ENCODE peak calls at places on chromosome 15, in nine cellular contexts. One of them, this sample, is unnamed.

GRCh38 chr15:25875551-25875950 is 12.4 kb upstream of the ATP10A start:
- DNase-seq in A549: no peak
- DNase-seq in Peyer's patch: no peak
- DNase-seq in psoas muscle: no peak
- DNase-seq in fibroblast of lung: no peak
- DNase-seq in CD8-positive, alpha-beta memory T cell: no peak
- DNase-seq in heart right ventricle: no peak
- DNase-seq in upper lobe of right lung: no peak
- DNase-seq in cardiac muscle cell: no peak
- DNase-seq in this sample: no peak

GRCh38 chr15:59688383-59688887 is 685 bp downstream of the BNIP2 start:
- DNase-seq in A549: peak
- DNase-seq in Peyer's patch: no peak
- DNase-seq in psoas muscle: no peak
- DNase-seq in fibroblast of lung: peak
- DNase-seq in CD8-positive, alpha-beta memory T cell: peak
- DNase-seq in heart right ventricle: peak
- DNase-seq in upper lobe of right lung: no peak
- DNase-seq in cardiac muscle cell: no peak
- DNase-seq in this sample: no peak

GRCh38 chr15:58040117-58040516 is 25.4 kb downstream of the ALDH1A2 start:
- DNase-seq in A549: no peak
- DNase-seq in Peyer's patch: no peak
- DNase-seq in psoas muscle: no peak
- DNase-seq in fibroblast of lung: no peak
- DNase-seq in CD8-positive, alpha-beta memory T cell: no peak
- DNase-seq in heart right ventricle: no peak
- DNase-seq in upper lobe of right lung: no peak
- DNase-seq in cardiac muscle cell: peak
- DNase-seq in this sample: no peak

GRCh38 chr15:70799667-70800450 is 36.5 kb upstream of the UACA start:
- DNase-seq in A549: no peak
- DNase-seq in Peyer's patch: no peak
- DNase-seq in psoas muscle: no peak
- DNase-seq in fibroblast of lung: peak
- DNase-seq in CD8-positive, alpha-beta memory T cell: no peak
- DNase-seq in heart right ventricle: peak
- DNase-seq in upper lobe of right lung: no peak
- DNase-seq in cardiac muscle cell: peak
- DNase-seq in this sample: no peak

GRCh38 chr15:75729304-75730069 is 16.8 kb upstream of the CSPG4 start:
- DNase-seq in A549: no peak
- DNase-seq in Peyer's patch: peak
- DNase-seq in psoas muscle: no peak
- DNase-seq in fibroblast of lung: no peak
- DNase-seq in CD8-positive, alpha-beta memory T cell: no peak
- DNase-seq in heart right ventricle: no peak
- DNase-seq in upper lobe of right lung: peak
- DNase-seq in cardiac muscle cell: no peak
- DNase-seq in this sample: no peak

GRCh38 chr15:36133686-36134085 is 445.7 kb upstream of the CDIN1 start:
- DNase-seq in A549: no peak
- DNase-seq in Peyer's patch: no peak
- DNase-seq in psoas muscle: no peak
- DNase-seq in fibroblast of lung: no peak
- DNase-seq in CD8-positive, alpha-beta memory T cell: no peak
- DNase-seq in heart right ventricle: no peak
- DNase-seq in upper lobe of right lung: no peak
- DNase-seq in cardiac muscle cell: no peak
- DNase-seq in this sample: no peak

GRCh38 chr15:52392008-52392687 is 96.5 kb upstream of the MYO5C start:
- DNase-seq in A549: no peak
- DNase-seq in Peyer's patch: no peak
- DNase-seq in psoas muscle: no peak
- DNase-seq in fibroblast of lung: peak
- DNase-seq in CD8-positive, alpha-beta memory T cell: no peak
- DNase-seq in heart right ventricle: no peak
- DNase-seq in upper lobe of right lung: no peak
- DNase-seq in cardiac muscle cell: no peak
- DNase-seq in this sample: no peak

GRCh38 chr15:36661042-36661441 is 81.6 kb downstream of the CDIN1 start:
- DNase-seq in A549: no peak
- DNase-seq in Peyer's patch: no peak
- DNase-seq in psoas muscle: no peak
- DNase-seq in fibroblast of lung: no peak
- DNase-seq in CD8-positive, alpha-beta memory T cell: no peak
- DNase-seq in heart right ventricle: no peak
- DNase-seq in upper lobe of right lung: no peak
- DNase-seq in cardiac muscle cell: no peak
- DNase-seq in this sample: no peak

GRCh38 chr15:78069052-78069414 is 8.5 kb downstream of the TBC1D2B start:
- DNase-seq in A549: no peak
- DNase-seq in Peyer's patch: no peak
- DNase-seq in psoas muscle: no peak
- DNase-seq in fibroblast of lung: no peak
- DNase-seq in CD8-positive, alpha-beta memory T cell: no peak
- DNase-seq in heart right ventricle: no peak
- DNase-seq in upper lobe of right lung: peak
- DNase-seq in cardiac muscle cell: no peak
- DNase-seq in this sample: no peak

GRCh38 chr15:85607842-85608241 is 186.9 kb downstream of the KLHL25 start:
- DNase-seq in A549: no peak
- DNase-seq in Peyer's patch: no peak
- DNase-seq in psoas muscle: no peak
- DNase-seq in fibroblast of lung: peak
- DNase-seq in CD8-positive, alpha-beta memory T cell: no peak
- DNase-seq in heart right ventricle: peak
- DNase-seq in upper lobe of right lung: no peak
- DNase-seq in cardiac muscle cell: no peak
- DNase-seq in this sample: no peak

GRCh38 chr15:33104276-33104675 is 90.2 kb downstream of the FMN1 start:
- DNase-seq in A549: no peak
- DNase-seq in Peyer's patch: no peak
- DNase-seq in psoas muscle: no peak
- DNase-seq in fibroblast of lung: peak
- DNase-seq in CD8-positive, alpha-beta memory T cell: no peak
- DNase-seq in heart right ventricle: no peak
- DNase-seq in upper lobe of right lung: no peak
- DNase-seq in cardiac muscle cell: no peak
- DNase-seq in this sample: no peak

GRCh38 chr15:100809151-100809550 is 70.5 kb upstream of the ALDH1A3 start:
- DNase-seq in A549: no peak
- DNase-seq in Peyer's patch: no peak
- DNase-seq in psoas muscle: no peak
- DNase-seq in fibroblast of lung: peak
- DNase-seq in CD8-positive, alpha-beta memory T cell: no peak
- DNase-seq in heart right ventricle: no peak
- DNase-seq in upper lobe of right lung: no peak
- DNase-seq in cardiac muscle cell: no peak
- DNase-seq in this sample: no peak

GRCh38 chr15:45187894-45188830 is at the start of gene SHF:
- DNase-seq in A549: peak
- DNase-seq in Peyer's patch: peak
- DNase-seq in psoas muscle: peak
- DNase-seq in fibroblast of lung: peak
- DNase-seq in CD8-positive, alpha-beta memory T cell: peak
- DNase-seq in heart right ventricle: peak
- DNase-seq in upper lobe of right lung: no peak
- DNase-seq in cardiac muscle cell: peak
- DNase-seq in this sample: peak

GRCh38 chr15:60865507-60865906 is 363.6 kb downstream of the RORA start:
- DNase-seq in A549: no peak
- DNase-seq in Peyer's patch: no peak
- DNase-seq in psoas muscle: no peak
- DNase-seq in fibroblast of lung: peak
- DNase-seq in CD8-positive, alpha-beta memory T cell: no peak
- DNase-seq in heart right ventricle: no peak
- DNase-seq in upper lobe of right lung: no peak
- DNase-seq in cardiac muscle cell: no peak
- DNase-seq in this sample: no peak

DNA sequence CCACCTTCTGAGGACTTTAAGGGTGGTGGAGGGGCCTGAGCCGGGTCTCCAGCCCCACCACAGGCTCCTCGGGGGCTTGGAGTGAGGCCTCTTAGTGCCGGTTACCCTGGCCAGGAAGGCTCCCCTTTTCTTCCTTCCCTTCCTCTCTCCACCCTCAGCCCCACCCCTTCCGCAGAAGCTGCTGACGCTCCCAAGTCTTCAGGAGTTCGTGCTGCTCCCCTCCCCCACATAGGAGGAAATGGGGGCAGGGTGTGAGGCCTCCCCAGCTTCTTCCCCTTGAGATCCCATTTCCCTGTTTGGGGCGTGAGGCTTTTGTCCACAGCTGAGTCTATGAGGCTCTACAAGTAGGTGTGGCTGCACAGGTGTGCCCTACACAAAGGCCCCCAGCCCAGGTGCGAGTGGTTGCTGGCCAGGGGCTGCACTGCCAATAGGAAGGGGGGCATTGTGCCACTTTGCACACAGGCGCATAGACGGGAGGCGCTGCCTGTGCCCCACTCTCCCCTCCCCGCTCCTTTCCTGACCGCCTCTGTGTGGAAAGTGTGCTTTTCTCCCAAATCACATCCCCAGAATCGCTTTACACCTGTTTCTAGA is 912 bp upstream of the CALML4 start:
- DNase-seq in A549: no peak
- DNase-seq in Peyer's patch: peak
- DNase-seq in psoas muscle: peak
- DNase-seq in fibroblast of lung: no peak
- DNase-seq in CD8-positive, alpha-beta memory T cell: no peak
- DNase-seq in heart right ventricle: peak
- DNase-seq in upper lobe of right lung: peak
- DNase-seq in cardiac muscle cell: no peak
- DNase-seq in this sample: no peak
- H3K27ac ChIP-seq in A549: no peak
- H3K27ac ChIP-seq in Peyer's patch: peak
- H3K27ac ChIP-seq in psoas muscle: no peak
- H3K27ac ChIP-seq in fibroblast of lung: no peak
- H3K27ac ChIP-seq in CD8-positive, alpha-beta memory T cell: peak
- H3K27ac ChIP-seq in heart right ventricle: peak
- H3K27ac ChIP-seq in upper lobe of right lung: peak
- H3K27ac ChIP-seq in cardiac muscle cell: no peak
- H3K27ac ChIP-seq in this sample: no peak

GRCh38 chr15:50186090-50186489 is 4.1 kb downstream of the SLC27A2 start:
- DNase-seq in A549: no peak
- DNase-seq in Peyer's patch: no peak
- DNase-seq in psoas muscle: no peak
- DNase-seq in fibroblast of lung: no peak
- DNase-seq in CD8-positive, alpha-beta memory T cell: no peak
- DNase-seq in heart right ventricle: no peak
- DNase-seq in upper lobe of right lung: no peak
- DNase-seq in cardiac muscle cell: no peak
- DNase-seq in this sample: no peak

GRCh38 chr15:50189630-50190029 is 7.6 kb downstream of the SLC27A2 start:
- DNase-seq in A549: no peak
- DNase-seq in Peyer's patch: no peak
- DNase-seq in psoas muscle: no peak
- DNase-seq in fibroblast of lung: no peak
- DNase-seq in CD8-positive, alpha-beta memory T cell: no peak
- DNase-seq in heart right ventricle: no peak
- DNase-seq in upper lobe of right lung: no peak
- DNase-seq in cardiac muscle cell: no peak
- DNase-seq in this sample: no peak

GRCh38 chr15:50186752-50187151 is 4.8 kb downstream of the SLC27A2 start:
- DNase-seq in A549: no peak
- DNase-seq in Peyer's patch: no peak
- DNase-seq in psoas muscle: no peak
- DNase-seq in fibroblast of lung: no peak
- DNase-seq in CD8-positive, alpha-beta memory T cell: no peak
- DNase-seq in heart right ventricle: no peak
- DNase-seq in upper lobe of right lung: no peak
- DNase-seq in cardiac muscle cell: no peak
- DNase-seq in this sample: no peak

GRCh38 chr15:50187525-50187924 is 5.5 kb downstream of the SLC27A2 start:
- DNase-seq in A549: no peak
- DNase-seq in Peyer's patch: no peak
- DNase-seq in psoas muscle: no peak
- DNase-seq in fibroblast of lung: no peak
- DNase-seq in CD8-positive, alpha-beta memory T cell: no peak
- DNase-seq in heart right ventricle: no peak
- DNase-seq in upper lobe of right lung: no peak
- DNase-seq in cardiac muscle cell: no peak
- DNase-seq in this sample: no peak

DNA sequence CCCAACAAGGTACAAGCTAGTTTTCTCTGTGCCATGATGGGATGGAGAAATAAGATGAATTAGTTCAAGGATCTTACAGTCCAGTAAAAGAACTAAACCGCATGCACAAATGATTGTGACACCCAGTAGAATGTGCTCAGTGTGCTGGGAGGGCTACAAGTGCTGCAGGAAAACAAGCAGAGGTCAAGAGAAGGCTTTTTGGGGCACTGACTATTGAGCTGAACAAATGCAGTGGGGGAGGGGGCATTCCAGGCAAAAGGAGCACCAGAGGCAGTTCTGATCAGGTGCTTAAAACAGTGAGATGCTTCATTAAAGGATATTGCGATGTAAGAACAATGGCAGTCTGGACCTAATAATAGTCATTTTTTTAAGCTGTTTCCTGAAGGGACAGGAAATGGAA is 6.0 kb downstream of the SLC27A2 start:
- DNase-seq in A549: no peak
- DNase-seq in Peyer's patch: no peak
- DNase-seq in psoas muscle: no peak
- DNase-seq in fibroblast of lung: no peak
- DNase-seq in CD8-positive, alpha-beta memory T cell: no peak
- DNase-seq in heart right ventricle: no peak
- DNase-seq in upper lobe of right lung: no peak
- DNase-seq in cardiac muscle cell: no peak
- DNase-seq in this sample: no peak
- H3K27ac ChIP-seq in A549: no peak
- H3K27ac ChIP-seq in Peyer's patch: no peak
- H3K27ac ChIP-seq in psoas muscle: no peak
- H3K27ac ChIP-seq in fibroblast of lung: no peak
- H3K27ac ChIP-seq in CD8-positive, alpha-beta memory T cell: no peak
- H3K27ac ChIP-seq in heart right ventricle: no peak
- H3K27ac ChIP-seq in upper lobe of right lung: no peak
- H3K27ac ChIP-seq in cardiac muscle cell: no peak
- H3K27ac ChIP-seq in this sample: no peak

DNA sequence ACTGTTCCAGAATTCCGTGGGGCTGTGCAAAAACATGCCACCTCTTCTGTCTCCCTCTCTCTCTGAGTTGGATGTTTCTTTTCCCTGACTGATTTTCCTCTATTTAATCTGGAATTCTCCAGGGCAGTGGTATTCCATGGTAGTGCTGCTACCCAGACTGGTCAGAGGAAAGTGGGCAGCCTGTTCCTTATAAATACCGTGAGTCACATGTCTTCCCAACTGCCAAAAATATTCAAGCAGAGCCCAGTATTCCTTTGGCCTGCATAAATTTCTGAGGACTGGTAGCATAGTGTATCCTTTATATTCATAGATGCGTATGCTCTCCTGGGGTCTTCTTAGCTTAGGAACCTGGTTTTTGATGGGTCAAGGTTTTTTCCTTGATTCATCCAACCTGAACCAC is 40.9 kb downstream of the CEMIP start:
- DNase-seq in A549: no peak
- DNase-seq in Peyer's patch: no peak
- DNase-seq in psoas muscle: no peak
- DNase-seq in fibroblast of lung: no peak
- DNase-seq in CD8-positive, alpha-beta memory T cell: no peak
- DNase-seq in heart right ventricle: no peak
- DNase-seq in upper lobe of right lung: no peak
- DNase-seq in cardiac muscle cell: no peak
- DNase-seq in this sample: no peak
- H3K27ac ChIP-seq in A549: no peak
- H3K27ac ChIP-seq in Peyer's patch: no peak
- H3K27ac ChIP-seq in psoas muscle: no peak
- H3K27ac ChIP-seq in fibroblast of lung: no peak
- H3K27ac ChIP-seq in CD8-positive, alpha-beta memory T cell: no peak
- H3K27ac ChIP-seq in heart right ventricle: no peak
- H3K27ac ChIP-seq in upper lobe of right lung: no peak
- H3K27ac ChIP-seq in cardiac muscle cell: no peak
- H3K27ac ChIP-seq in this sample: no peak

GRCh38 chr15:96361309-96362000 is 31.0 kb downstream of the NR2F2 start:
- DNase-seq in A549: no peak
- DNase-seq in Peyer's patch: no peak
- DNase-seq in psoas muscle: no peak
- DNase-seq in fibroblast of lung: no peak
- DNase-seq in CD8-positive, alpha-beta memory T cell: no peak
- DNase-seq in heart right ventricle: no peak
- DNase-seq in upper lobe of right lung: no peak
- DNase-seq in cardiac muscle cell: no peak
- DNase-seq in this sample: no peak
- H3K27ac ChIP-seq in A549: no peak
- H3K27ac ChIP-seq in Peyer's patch: no peak
- H3K27ac ChIP-seq in psoas muscle: no peak
- H3K27ac ChIP-seq in fibroblast of lung: no peak
- H3K27ac ChIP-seq in CD8-positive, alpha-beta memory T cell: no peak
- H3K27ac ChIP-seq in heart right ventricle: peak
- H3K27ac ChIP-seq in upper lobe of right lung: no peak
- H3K27ac ChIP-seq in cardiac muscle cell: no peak
- H3K27ac ChIP-seq in this sample: no peak